ENCODE peak calls at places on chromosome 5, in five cellular contexts. M is germinal center, D is neural crest cell, V is T-helper 2 cell, I is H54. A is an unnamed sample.
A peak's percentile ranks its signal among the peaks of the same experiment; 100 is the strongest.

GRCh38 chr5:142324377-142324870 is 397 bp downstream of the SPRY4 start:
- DNase-seq in M (peak; percentile 64), D (no peak), V (no peak), I (no peak), A (no peak)

GRCh38 chr5:10564838-10565784 is 1.2 kb downstream of the ANKRD33B start:
- DNase-seq in M (no peak), D (no peak), V (peak; percentile 17), I (no peak), A (no peak)

GRCh38 chr5:94423411-94423810 is 195.0 kb downstream of the KIAA0825 start:
- DNase-seq in M (no peak), D (no peak), V (no peak), I (no peak), A (no peak)

GRCh38 chr5:175854231-175855040 is 16.9 kb upstream of the CPLX2 start:
- DNase-seq in M (no peak), D (no peak), V (no peak), I (no peak), A (peak; percentile 88)

GRCh38 chr5:6714221-6715041 is 1.2 kb downstream of the TENT4A start:
- DNase-seq in M (peak; percentile 63), D (no peak), V (peak; percentile 49), I (peak; percentile 66), A (peak; percentile 38)

GRCh38 chr5:141501805-141502204 is 12.9 kb downstream of the PCDHGC5 start:
- DNase-seq in M (no peak), D (no peak), V (no peak), I (no peak), A (no peak)

GRCh38 chr5:96852769-96853168 is 23.5 kb upstream of the ERAP2 start:
- DNase-seq in M (no peak), D (no peak), V (no peak), I (no peak), A (no peak)

GRCh38 chr5:143870871-143871632 is 59.1 kb downstream of the HMHB1 start:
- DNase-seq in M (no peak), D (no peak), V (no peak), I (no peak), A (no peak)

GRCh38 chr5:77356740-77357139 is 135.4 kb downstream of the WDR41 start:
- DNase-seq in M (no peak), D (no peak), V (peak; percentile 72), I (no peak), A (no peak)

GRCh38 chr5:32984851-32985250 is 273.7 kb downstream of the NPR3 start:
- DNase-seq in M (no peak), D (no peak), V (no peak), I (peak; percentile 34), A (no peak)

GRCh38 chr5:78799254-78800017 is 150.9 kb upstream of the LHFPL2 start:
- DNase-seq in M (no peak), D (no peak), V (no peak), I (peak; percentile 55), A (peak; percentile 16)

GRCh38 chr5:137231535-137231934 is 267.6 kb downstream of the SPOCK1 start:
- DNase-seq in M (no peak), D (no peak), V (no peak), I (no peak), A (no peak)

GRCh38 chr5:88665750-88666215 is 217.2 kb downstream of the MEF2C start:
- DNase-seq in M (no peak), D (no peak), V (no peak), I (no peak), A (no peak)

GRCh38 chr5:127875235-127876021 is 172.2 kb downstream of the CCDC192 start:
- DNase-seq in M (no peak), D (peak; percentile 37), V (peak; percentile 42), I (no peak), A (peak; percentile 61)

GRCh38 chr5:173862047-173862477 is 26.1 kb upstream of the CPEB4 start:
- DNase-seq in M (no peak), D (no peak), V (no peak), I (no peak), A (no peak)

GRCh38 chr5:32679218-32679617 is 31.9 kb upstream of the NPR3 start:
- DNase-seq in M (no peak), D (no peak), V (no peak), I (no peak), A (peak; percentile 33)

GRCh38 chr5:92283521-92283920 is 900.4 kb upstream of the ARRDC3 start:
- DNase-seq in M (no peak), D (no peak), V (no peak), I (no peak), A (no peak)

GRCh38 chr5:157562111-157562581 is 13.4 kb downstream of the ADAM19 start:
- DNase-seq in M (no peak), D (no peak), V (no peak), I (no peak), A (no peak)

GRCh38 chr5:150272531-150272930 is 17.0 kb downstream of the CAMK2A start:
- DNase-seq in M (peak; percentile 18), D (peak; percentile 31), V (no peak), I (no peak), A (peak; percentile 59)

A was measured in A549.